ENCODE peak calls at places on chromosomes 7 and 10, in six cellular contexts. Z is left ventricle myocardium inferior, V is AG09309, R is thoracic aorta, S is spleen, P is body of pancreas. K is an unnamed sample.

GRCh38 chr7:36311539-36311938 is 78.1 kb upstream of the ANLN start:
- DNase-seq in Z (no peak), V (no peak), R (no peak), S (no peak), P (no peak), K (no peak)

GRCh38 chr7:767580-767940 is 40.5 kb upstream of the PRKAR1B start:
- DNase-seq in Z (no peak), V (no peak), R (no peak), S (no peak), P (no peak), K (no peak)

GRCh38 chr7:139231513-139232376 is 708 bp downstream of the UBN2 start:
- DNase-seq in Z (peak), V (no peak), R (no peak), S (peak), P (peak), K (peak)

GRCh38 chr7:48083114-48083830 is 5.8 kb upstream of the UPP1 start:
- DNase-seq in Z (no peak), V (no peak), R (no peak), S (no peak), P (no peak), K (no peak)

GRCh38 chr10:87850742-87851205 is 12.6 kb downstream of the KLLN start:
- DNase-seq in Z (peak), V (no peak), R (no peak), S (peak), P (peak), K (no peak)

GRCh38 chr7:107078517-107078966 is 34.0 kb downstream of the PRKAR2B start:
- DNase-seq in Z (no peak), V (no peak), R (no peak), S (no peak), P (no peak), K (peak)

GRCh38 chr7:142854505-142855400 is at the start of gene EPHB6:
- DNase-seq in Z (peak), V (no peak), R (no peak), S (peak), P (peak), K (peak)

GRCh38 chr7:2725178-2726105 is 37.4 kb downstream of the AMZ1 start:
- DNase-seq in Z (peak), V (no peak), R (no peak), S (peak), P (peak), K (peak)

GRCh38 chr7:127667751-127668530 is 15.9 kb downstream of the SND1 start:
- DNase-seq in Z (no peak), V (no peak), R (no peak), S (no peak), P (no peak), K (no peak)

GRCh38 chr7:64183126-64183742 is 23.8 kb upstream of the ZNF735 start:
- DNase-seq in Z (no peak), V (no peak), R (no peak), S (no peak), P (peak), K (no peak)

GRCh38 chr10:29598861-29599311 is 35.9 kb downstream of the SVIL start:
- DNase-seq in Z (no peak), V (peak), R (no peak), S (no peak), P (no peak), K (no peak)

GRCh38 chr7:24653316-24654085 is 80.2 kb downstream of the PALS2 start:
- DNase-seq in Z (no peak), V (no peak), R (no peak), S (no peak), P (no peak), K (no peak)

GRCh38 chr7:24978837-24979469 is 1.0 kb downstream of the OSBPL3 start:
- DNase-seq in Z (no peak), V (no peak), R (no peak), S (peak), P (no peak), K (peak)

GRCh38 chr10:128263891-128264688 is 137.9 kb upstream of the MKI67 start:
- DNase-seq in Z (peak), V (peak), R (no peak), S (no peak), P (peak), K (peak)

GRCh38 chr7:15555385-15555859 is 6.4 kb downstream of the AGMO start:
- DNase-seq in Z (no peak), V (no peak), R (no peak), S (no peak), P (no peak), K (no peak)

GRCh38 chr10:370222-370825 is 235.1 kb downstream of the ZMYND11 start:
- DNase-seq in Z (no peak), V (no peak), R (no peak), S (peak), P (no peak), K (no peak)

GRCh38 chr7:140262242-140262903 is 85.6 kb upstream of the KDM7A start:
- DNase-seq in Z (no peak), V (no peak), R (no peak), S (no peak), P (no peak), K (no peak)

GRCh38 chr10:130175074-130175473 is 38.9 kb downstream of the GLRX3 start:
- DNase-seq in Z (no peak), V (no peak), R (no peak), S (no peak), P (no peak), K (no peak)

GRCh38 chr10:98251399-98251798 is 16.6 kb downstream of the LOXL4 start:
- DNase-seq in Z (no peak), V (no peak), R (no peak), S (no peak), P (no peak), K (no peak)

GRCh38 chr10:53102424-53102823 is 329.8 kb upstream of the MBL2 start:
- DNase-seq in Z (no peak), V (no peak), R (no peak), S (no peak), P (no peak), K (no peak)

GRCh38 chr7:148699024-148699771 is 495 bp downstream of the CUL1 start:
- DNase-seq in Z (peak), V (no peak), R (no peak), S (peak), P (peak), K (peak)

GRCh38 chr7:111708072-111708471 is 145.8 kb upstream of the IMMP2L start:
- DNase-seq in Z (no peak), V (no peak), R (no peak), S (no peak), P (no peak), K (no peak)

GRCh38 chr10:77004917-77005564 is 632.6 kb downstream of the KCNMA1 start:
- DNase-seq in Z (no peak), V (peak), R (no peak), S (no peak), P (no peak), K (no peak)

GRCh38 chr10:90986870-90987269 is 66.0 kb upstream of the ANKRD1 start:
- DNase-seq in Z (no peak), V (no peak), R (no peak), S (no peak), P (no peak), K (no peak)

GRCh38 chr10:62512732-62513475 is 138.7 kb downstream of the ZNF365 start:
- DNase-seq in Z (no peak), V (no peak), R (no peak), S (no peak), P (no peak), K (no peak)

GRCh38 chr7:132276986-132277716 is 299.1 kb downstream of the PLXNA4 start:
- DNase-seq in Z (no peak), V (no peak), R (no peak), S (no peak), P (no peak), K (no peak)

GRCh38 chr10:70250956-70251680 is 17.9 kb upstream of the PPA1 start:
- DNase-seq in Z (no peak), V (no peak), R (no peak), S (no peak), P (no peak), K (no peak)

GRCh38 chr10:4008676-4009382 is 223.8 kb upstream of the KLF6 start:
- DNase-seq in Z (no peak), V (no peak), R (no peak), S (no peak), P (no peak), K (no peak)

GRCh38 chr7:80711521-80711920 is 73.1 kb downstream of the CD36 start:
- DNase-seq in Z (no peak), V (no peak), R (no peak), S (no peak), P (no peak), K (no peak)

GRCh38 chr7:20296444-20296843 is 34.3 kb upstream of the ITGB8 start:
- DNase-seq in Z (no peak), V (no peak), R (no peak), S (no peak), P (no peak), K (no peak)

GRCh38 chr7:36911788-36912187 is 187.5 kb upstream of the AOAH start:
- DNase-seq in Z (no peak), V (no peak), R (no peak), S (no peak), P (no peak), K (no peak)

GRCh38 chr10:63525021-63525420 is 3.8 kb downstream of the REEP3 start:
- DNase-seq in Z (no peak), V (no peak), R (no peak), S (no peak), P (no peak), K (no peak)

GRCh38 chr10:63520463-63521388 is 475 bp upstream of the REEP3 start:
- DNase-seq in Z (peak), V (peak), R (no peak), S (no peak), P (peak), K (peak)

GRCh38 chr10:63522129-63522687 is 1.0 kb downstream of the REEP3 start:
- DNase-seq in Z (no peak), V (no peak), R (no peak), S (no peak), P (no peak), K (no peak)

GRCh38 chr10:63521389-63522128 is at the start of gene REEP3:
- DNase-seq in Z (peak), V (peak), R (no peak), S (peak), P (peak), K (peak)

GRCh38 chr10:63523015-63523414 is 1.8 kb downstream of the REEP3 start:
- DNase-seq in Z (no peak), V (no peak), R (no peak), S (no peak), P (no peak), K (no peak)
- H3K4me3 ChIP-seq in Z (peak), V (no peak), R (peak), S (no peak), P (no peak), K (peak)

GRCh38 chr7:129213828-129214227 is 11.0 kb upstream of the AHCYL2 start:
- DNase-seq in Z (no peak), V (no peak), R (no peak), S (no peak), P (no peak), K (no peak)
- TF ChIP-seq CTCF in Z (no peak), V (no peak), R (no peak), S (no peak), P (no peak), K (no peak)

GRCh38 chr7:31137234-31137633 is 85.1 kb downstream of the ADCYAP1R1 start:
- DNase-seq in Z (no peak), V (no peak), R (no peak), S (no peak), P (no peak), K (no peak)

GRCh38 chr7:31133497-31133896 is 81.4 kb downstream of the ADCYAP1R1 start:
- DNase-seq in Z (no peak), V (no peak), R (no peak), S (no peak), P (no peak), K (no peak)

GRCh38 chr7:31129067-31129466 is 77.0 kb downstream of the ADCYAP1R1 start:
- DNase-seq in Z (no peak), V (no peak), R (no peak), S (no peak), P (no peak), K (no peak)

DNA sequence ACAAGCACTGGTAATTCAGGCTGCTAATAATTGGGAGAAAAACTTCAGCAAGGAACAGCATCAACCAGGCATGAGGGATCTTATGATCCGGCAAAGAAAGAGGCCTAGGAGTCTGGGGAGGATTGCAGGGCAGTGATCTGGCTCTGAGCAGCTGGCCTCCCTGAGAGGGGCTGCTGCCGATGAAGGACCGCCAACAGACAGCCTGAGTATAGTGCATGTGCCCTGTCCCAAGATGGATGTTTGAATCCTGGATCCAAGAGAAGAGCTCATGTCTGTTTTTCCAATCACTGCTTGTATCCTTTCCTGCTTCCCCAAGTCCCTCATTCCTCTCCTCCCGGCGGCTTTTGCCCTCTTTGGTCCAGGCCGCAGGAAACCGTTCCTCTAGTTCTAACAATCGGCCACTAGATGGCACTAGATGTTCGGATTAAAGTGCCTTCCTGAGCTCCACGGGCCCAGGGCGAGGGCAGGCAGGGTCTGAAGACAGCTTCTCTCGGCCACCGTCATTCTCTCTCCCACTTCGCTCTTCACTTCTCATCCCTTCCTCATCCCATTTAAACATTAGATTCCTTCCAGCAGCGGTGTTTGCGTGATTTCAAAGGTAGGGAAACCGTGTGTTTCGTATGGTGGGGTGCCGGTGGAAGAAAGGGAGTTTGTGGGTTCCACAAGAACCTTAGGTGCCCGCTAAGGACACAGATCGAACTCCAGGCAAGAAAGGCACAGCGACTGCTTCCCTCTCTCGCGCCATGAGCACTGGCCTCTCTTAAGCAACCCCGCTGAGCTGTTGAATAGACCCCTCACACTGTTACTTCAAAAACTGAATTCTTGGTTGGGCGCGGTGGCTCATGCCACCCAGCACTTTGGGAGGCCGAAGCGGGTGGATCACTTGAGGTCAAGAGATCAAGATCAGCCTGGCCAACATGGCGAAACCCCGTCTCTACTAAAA is 82.4 kb downstream of the ADCYAP1R1 start:
- DNase-seq in Z (peak), V (peak), R (peak), S (no peak), P (peak), K (peak)
- H3K4me3 ChIP-seq in Z (no peak), V (no peak), R (no peak), S (no peak), P (no peak), K (no peak)

GRCh38 chr10:101029520-101030309 is 1.2 kb downstream of the PDZD7 start:
- DNase-seq in Z (no peak), V (no peak), R (no peak), S (no peak), P (no peak), K (no peak)
- TF ChIP-seq CTCF in Z (no peak), V (no peak), R (no peak), S (no peak), P (no peak), K (no peak)